ENCODE peak calls at places on chromosomes 7 and 10, in eight cellular contexts. C, T, E, I, R, B, Q and A are unnamed samples.

GRCh38 chr7:75968012-75968411 is 26.4 kb downstream of the TMEM120A start:
- DNase-seq in C (no peak), E (no peak), B (no peak), Q (no peak), T (no peak), R (peak; percentile 18), I (no peak), A (no peak)

GRCh38 chr10:22612316-22612715 is 102.1 kb downstream of the PIP4K2A start:
- DNase-seq in I (no peak), E (no peak), R (no peak), B (no peak), T (no peak), Q (no peak), C (no peak), A (no peak)

GRCh38 chr7:37495574-37496184 is 47.0 kb upstream of the ELMO1 start:
- DNase-seq in I (no peak), B (no peak), C (no peak), Q (peak; percentile 29), E (peak; percentile 48), R (no peak), T (no peak), A (no peak)

GRCh38 chr7:127904706-127905056 is 126.6 kb downstream of the LRRC4 start:
- DNase-seq in I (no peak), T (no peak), C (no peak), E (peak; percentile 23), B (no peak), Q (no peak), R (no peak), A (no peak)

GRCh38 chr7:109782806-109783205 is 1213.1 kb downstream of the DNAJB9 start:
- DNase-seq in Q (no peak), I (no peak), R (no peak), C (no peak), E (no peak), B (no peak), T (no peak), A (no peak)

GRCh38 chr10:80511984-80512634 is 25.6 kb upstream of the SH2D4B start:
- DNase-seq in C (no peak), B (no peak), I (no peak), Q (no peak), E (no peak), T (no peak), R (no peak), A (no peak)

GRCh38 chr7:25557930-25558329 is 329.6 kb upstream of the NPVF start:
- DNase-seq in I (no peak), B (no peak), E (no peak), R (no peak), T (no peak), Q (no peak), C (no peak), A (no peak)

GRCh38 chr10:123563994-123564393 is 102.2 kb upstream of the GPR26 start:
- DNase-seq in T (no peak), I (no peak), R (no peak), B (no peak), Q (no peak), E (no peak), C (no peak), A (peak; percentile 31)

GRCh38 chr10:70596860-70597809 is 5.4 kb downstream of the PRF1 start:
- DNase-seq in C (no peak), T (peak; percentile 28), R (peak; percentile 10), I (no peak), Q (no peak), E (no peak), B (no peak), A (no peak)

GRCh38 chr7:115087437-115087836 is 165.5 kb downstream of the MDFIC start:
- DNase-seq in R (no peak), T (no peak), I (no peak), Q (no peak), C (peak; percentile 47), E (peak; percentile 87), B (no peak), A (no peak)

GRCh38 chr7:115085421-115085820 is 163.5 kb downstream of the MDFIC start:
- DNase-seq in B (no peak), Q (no peak), C (no peak), T (no peak), R (no peak), I (no peak), E (no peak), A (no peak)

GRCh38 chr7:115083935-115084334 is 162.0 kb downstream of the MDFIC start:
- DNase-seq in Q (no peak), T (no peak), E (no peak), C (no peak), B (no peak), I (no peak), R (no peak), A (no peak)

GRCh38 chr7:115088938-115089337 is 167.0 kb downstream of the MDFIC start:
- DNase-seq in I (no peak), C (no peak), R (no peak), E (no peak), Q (no peak), T (no peak), B (no peak), A (no peak)

DNA sequence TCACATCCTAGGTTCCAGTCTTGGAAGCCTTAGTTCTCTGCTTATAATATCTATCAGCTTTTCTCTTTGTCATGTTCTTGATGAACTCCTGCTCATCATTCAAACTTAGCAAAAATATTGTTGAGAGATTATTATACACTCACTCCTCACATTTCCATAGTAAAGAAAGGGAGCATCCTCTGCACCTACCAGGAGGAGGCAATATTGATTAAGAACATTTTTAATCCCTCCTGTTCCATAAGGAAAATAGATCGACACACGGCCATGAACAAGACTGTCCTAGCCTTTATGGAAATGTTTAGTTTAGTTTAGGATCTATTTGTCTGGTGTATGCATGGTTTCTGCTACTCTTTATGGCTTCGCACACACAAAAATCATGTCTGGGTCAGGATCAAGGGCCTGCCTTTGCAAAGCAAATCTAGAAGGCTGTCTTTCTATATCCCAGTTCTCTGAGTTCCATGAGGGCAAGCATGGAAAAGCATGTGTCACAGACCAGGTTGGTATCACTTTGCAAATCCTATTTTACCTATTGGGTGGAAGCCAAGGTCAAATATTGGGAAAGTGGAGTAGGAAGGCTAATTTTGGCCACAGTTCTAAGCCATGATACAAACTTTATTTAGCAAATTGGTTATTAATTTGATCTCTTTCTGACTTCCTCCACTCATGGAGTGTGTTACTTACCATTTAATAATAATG is 164.4 kb downstream of the MDFIC start:
- DNase-seq in I (no peak), Q (no peak), B (no peak), C (no peak), R (no peak), T (no peak), E (no peak), A (no peak)
- TF ChIP-seq CTCF in I (no peak), Q (no peak), B (no peak), C (no peak), R (no peak), T (no peak), E (no peak), A (no peak)

GRCh38 chr7:44595934-44596635 is 10.3 kb upstream of the OGDH start:
- DNase-seq in C (peak; percentile 14), R (no peak), I (no peak), T (no peak), E (peak; percentile 41), B (no peak), Q (no peak), A (no peak)
- TF ChIP-seq CTCF in C (peak; percentile 11), R (no peak), I (peak; percentile 34), T (no peak), E (no peak), B (no peak), Q (no peak), A (no peak)

GRCh38 chr10:15088428-15089261 is at the start of gene ACBD7:
- DNase-seq in B (peak; percentile 67), E (peak; percentile 73), C (peak; percentile 57), R (peak; percentile 71), T (peak; percentile 87), I (peak; percentile 71), Q (peak; percentile 75), A (peak; percentile 75)
- TF ChIP-seq CTCF in B (peak; percentile 24), E (peak; percentile 29), C (peak; percentile 51), R (peak; percentile 60), T (peak; percentile 13), I (peak; percentile 78), Q (peak; percentile 59), A (peak; percentile 61)

GRCh38 chr7:74364061-74364460 is 74.9 kb downstream of the CLIP2 start:
- DNase-seq in B (no peak), C (no peak), R (no peak), T (no peak), Q (no peak), E (no peak), I (no peak), A (no peak)
- TF ChIP-seq CTCF in B (no peak), C (no peak), R (no peak), T (peak; percentile 41), Q (no peak), E (peak; percentile 13), I (no peak), A (no peak)

DNA sequence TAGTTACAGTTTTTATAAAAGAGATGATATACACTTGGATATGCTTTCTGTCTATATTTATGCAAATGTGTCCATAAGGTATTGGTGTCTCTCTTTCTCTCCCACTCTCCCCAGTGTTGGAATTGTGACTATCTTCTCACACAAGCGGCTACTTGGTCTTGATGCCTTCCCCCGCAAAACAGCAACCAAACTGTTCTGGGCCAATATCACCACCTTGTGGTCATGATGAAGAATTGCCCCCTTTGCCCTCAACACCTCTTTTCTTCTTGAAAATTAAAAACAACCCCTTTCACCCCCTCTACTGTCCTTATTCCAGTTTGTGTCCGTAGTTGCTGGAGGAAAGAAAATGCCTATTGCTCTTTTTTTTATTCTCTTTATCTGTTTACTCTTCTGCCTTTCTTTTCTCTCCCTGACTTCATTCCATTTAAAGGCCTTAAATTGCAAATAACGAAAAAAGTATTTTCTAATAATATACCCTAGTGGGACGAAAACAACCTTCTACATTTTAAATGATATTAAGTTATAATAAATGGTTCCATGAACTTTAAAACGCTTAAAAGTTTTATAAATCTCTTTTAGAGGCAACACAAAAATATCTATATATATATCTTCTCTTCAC is 65.0 kb downstream of the IKZF1 start:
- DNase-seq in C (no peak), T (no peak), E (peak; percentile 29), I (no peak), Q (no peak), R (no peak), B (no peak), A (no peak)
- TF ChIP-seq CTCF in C (peak; percentile 23), T (peak; percentile 39), E (peak; percentile 39), I (peak; percentile 33), Q (no peak), R (peak; percentile 33), B (no peak), A (peak; percentile 41)

GRCh38 chr7:149692557-149692982 is 80.8 kb downstream of the ZNF467 start:
- DNase-seq in C (no peak), Q (no peak), B (no peak), T (no peak), E (no peak), R (no peak), I (no peak), A (no peak)
- TF ChIP-seq CTCF in C (no peak), Q (no peak), B (no peak), T (no peak), E (no peak), R (no peak), I (no peak), A (no peak)

GRCh38 chr7:134113655-134114054 is 13.5 kb upstream of the LRGUK start:
- DNase-seq in Q (no peak), B (no peak), T (no peak), E (no peak), I (no peak), R (no peak), C (no peak), A (no peak)

GRCh38 chr7:134104166-134104565 is 23.0 kb upstream of the LRGUK start:
- DNase-seq in B (no peak), T (no peak), R (no peak), E (no peak), C (no peak), I (no peak), Q (no peak), A (no peak)

GRCh38 chr7:134108803-134109202 is 18.3 kb upstream of the LRGUK start:
- DNase-seq in I (no peak), B (no peak), C (no peak), R (no peak), T (no peak), Q (no peak), E (no peak), A (no peak)
- TF ChIP-seq CTCF in I (no peak), B (peak; percentile 13), C (no peak), R (no peak), T (no peak), Q (no peak), E (no peak), A (no peak)